ENCODE peak calls at places on chromosomes 6 and 20, in five cellular contexts. K, I, M, F and S are unnamed samples.

GRCh38 chr6:97669191-97669651 is 386.2 kb upstream of the MMS22L start:
- DNase-seq in I (no peak), M (peak; percentile 10), K (peak; percentile 18), F (peak; percentile 16), S (no peak)

GRCh38 chr6:15945593-15946159 is 183.2 kb upstream of the MYLIP start:
- DNase-seq in I (no peak), F (no peak), K (no peak), M (peak; percentile 76), S (no peak)

GRCh38 chr6:30583921-30584320 is 12.7 kb downstream of the ABCF1 start:
- DNase-seq in F (no peak), K (no peak), M (no peak), I (no peak), S (no peak)

GRCh38 chr20:43749734-43750294 is 23.0 kb upstream of the GTSF1L start:
- DNase-seq in M (peak; percentile 51), F (peak; percentile 64), I (peak; percentile 97), K (peak; percentile 80), S (peak; percentile 85)

GRCh38 chr20:50518270-50518721 is 8.1 kb downstream of the PTPN1 start:
- DNase-seq in I (no peak), K (no peak), M (peak; percentile 42), F (no peak), S (no peak)

GRCh38 chr6:106027316-106027715 is 58.8 kb upstream of the PRDM1 start:
- DNase-seq in I (no peak), F (no peak), K (no peak), M (no peak), S (no peak)

GRCh38 chr6:76043690-76044089 is 28.8 kb downstream of the IMPG1 start:
- DNase-seq in K (no peak), F (no peak), I (no peak), M (peak; percentile 42), S (no peak)

GRCh38 chr6:168418631-168419250 is 22.2 kb upstream of the SMOC2 start:
- DNase-seq in M (no peak), K (no peak), F (no peak), I (no peak), S (no peak)

GRCh38 chr20:19827818-19828217 is 69.8 kb downstream of the RIN2 start:
- DNase-seq in F (no peak), K (no peak), M (no peak), I (no peak), S (no peak)

GRCh38 chr6:166493427-166494100 is 92.9 kb downstream of the RAMACL start:
- DNase-seq in K (peak; percentile 11), I (no peak), F (no peak), M (no peak), S (no peak)

GRCh38 chr6:89562114-89562815 is 76.3 kb downstream of the LYRM2 start:
- DNase-seq in M (no peak), I (no peak), F (no peak), K (no peak), S (no peak)

GRCh38 chr6:89921691-89922090 is 27.4 kb downstream of the GJA10 start:
- DNase-seq in F (no peak), M (peak; percentile 91), K (no peak), I (no peak), S (no peak)

GRCh38 chr6:105300090-105300489 is 102.8 kb downstream of the PREP start:
- DNase-seq in K (no peak), I (no peak), F (no peak), M (no peak), S (no peak)

GRCh38 chr6:170027111-170028043 is 263.5 kb downstream of the DLL1 start:
- DNase-seq in K (no peak), F (no peak), I (no peak), M (peak; percentile 55), S (no peak)

GRCh38 chr20:43938932-43939761 is 24.5 kb downstream of the TOX2 start:
- DNase-seq in F (peak; percentile 41), M (peak; percentile 95), I (peak; percentile 79), K (peak; percentile 42), S (no peak)

GRCh38 chr6:35186571-35186970 is 27.2 kb upstream of the SCUBE3 start:
- DNase-seq in I (no peak), F (no peak), M (no peak), K (no peak), S (no peak)

GRCh38 chr20:46954490-46955038 is 59.9 kb downstream of the EYA2 start:
- DNase-seq in F (no peak), I (no peak), K (no peak), M (peak; percentile 92), S (no peak)

GRCh38 chr20:62924567-62925419 is 1.5 kb downstream of the DIDO1 start:
- DNase-seq in F (no peak), I (peak; percentile 61), M (peak; percentile 93), K (no peak), S (no peak)

DNA sequence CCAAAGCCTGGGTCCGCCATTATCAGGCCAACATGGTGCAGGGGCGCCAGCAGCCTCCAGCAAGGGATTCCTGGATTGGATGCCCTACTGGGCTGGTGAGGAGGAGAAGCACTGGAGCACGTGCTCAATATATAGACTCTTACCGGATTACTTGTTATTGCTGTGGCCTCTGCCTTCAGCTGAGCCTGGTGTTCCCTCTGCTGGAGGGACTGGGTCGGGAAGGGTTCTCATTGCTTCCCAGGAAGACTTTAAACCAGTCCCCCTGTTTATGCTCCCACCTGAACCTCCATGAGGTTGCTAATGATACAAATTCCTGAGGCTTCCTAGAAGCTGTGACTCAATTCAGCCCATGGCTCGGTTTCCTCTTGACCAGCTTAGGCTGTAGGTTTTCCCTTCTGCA is 186.7 kb upstream of the ARID1B start:
- DNase-seq in I (no peak), M (no peak), K (no peak), F (no peak), S (no peak)
- TF ChIP-seq CTCF in I (no peak), M (no peak), K (no peak), F (no peak), S (no peak)

DNA sequence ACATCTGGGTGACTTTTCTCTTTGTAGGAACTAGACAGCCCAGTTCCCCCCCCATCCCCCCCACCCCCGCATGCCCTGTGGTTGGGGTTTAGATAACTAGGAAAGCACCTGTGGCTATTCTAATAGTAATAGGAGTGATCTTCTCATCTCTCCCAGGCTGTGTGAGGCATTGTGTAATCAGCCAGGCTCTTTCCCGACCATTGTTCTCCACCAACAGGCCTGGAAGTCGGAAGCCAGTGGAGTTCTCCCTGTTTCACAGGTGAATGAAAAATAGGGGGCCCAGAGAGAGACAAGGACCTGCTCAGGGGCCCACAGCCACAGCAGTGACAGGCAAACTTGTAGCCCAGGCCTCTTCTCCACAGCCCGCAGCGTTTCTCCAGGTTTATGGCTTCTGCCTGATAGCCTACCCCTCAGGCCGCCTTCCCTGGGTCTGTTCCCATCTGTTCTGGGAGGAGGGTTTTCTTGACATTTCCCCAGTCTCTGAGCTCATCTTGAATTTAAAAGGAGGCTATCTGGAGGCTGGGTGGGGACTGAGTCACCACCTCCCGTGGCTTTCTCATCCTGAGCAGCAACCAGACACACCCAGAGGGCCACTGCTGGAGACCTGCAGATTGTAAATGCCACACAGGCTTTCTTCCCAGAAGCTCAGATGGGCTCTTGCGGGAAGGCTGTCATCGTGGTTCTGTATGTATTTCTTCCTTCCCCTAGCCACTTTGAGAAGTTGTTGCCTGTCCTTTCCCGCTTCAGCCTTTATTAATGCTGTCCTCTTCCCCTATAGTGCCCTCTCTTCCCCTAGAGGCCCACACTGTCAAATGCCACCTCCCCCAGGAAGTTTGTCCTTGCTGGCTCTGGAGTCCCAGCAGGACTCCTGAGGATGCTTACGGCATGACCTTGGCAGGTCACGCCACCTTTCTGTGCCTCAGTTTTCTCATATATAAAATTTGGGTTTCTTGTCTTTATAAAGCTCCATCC is 75.9 kb upstream of the MYL9 start:
- DNase-seq in M (peak; percentile 90), K (peak; percentile 43), I (peak; percentile 41), F (no peak), S (no peak)
- TF ChIP-seq CTCF in M (no peak), K (no peak), I (no peak), F (no peak), S (no peak)

GRCh38 chr20:39103732-39104131 is 141.6 kb downstream of the DHX35 start:
- DNase-seq in I (no peak), K (no peak), F (no peak), M (no peak), S (no peak)
- TF ChIP-seq CTCF in I (no peak), K (no peak), F (no peak), M (no peak), S (no peak)

GRCh38 chr6:52284460-52285173 is at the start of gene MCM3:
- DNase-seq in I (peak; percentile 97), F (peak; percentile 98), M (peak; percentile 99), K (peak; percentile 96), S (peak; percentile 92)

GRCh38 chr6:52285174-52286068 is 879 bp upstream of the MCM3 start:
- DNase-seq in M (no peak), K (no peak), F (no peak), I (no peak), S (no peak)

GRCh38 chr6:52288216-52288615 is 3.7 kb upstream of the MCM3 start:
- DNase-seq in F (no peak), M (no peak), I (no peak), K (no peak), S (no peak)

GRCh38 chr6:52284131-52284459 is 447 bp downstream of the MCM3 start:
- DNase-seq in F (peak; percentile 20), I (peak; percentile 47), K (peak; percentile 29), M (no peak), S (no peak)

DNA sequence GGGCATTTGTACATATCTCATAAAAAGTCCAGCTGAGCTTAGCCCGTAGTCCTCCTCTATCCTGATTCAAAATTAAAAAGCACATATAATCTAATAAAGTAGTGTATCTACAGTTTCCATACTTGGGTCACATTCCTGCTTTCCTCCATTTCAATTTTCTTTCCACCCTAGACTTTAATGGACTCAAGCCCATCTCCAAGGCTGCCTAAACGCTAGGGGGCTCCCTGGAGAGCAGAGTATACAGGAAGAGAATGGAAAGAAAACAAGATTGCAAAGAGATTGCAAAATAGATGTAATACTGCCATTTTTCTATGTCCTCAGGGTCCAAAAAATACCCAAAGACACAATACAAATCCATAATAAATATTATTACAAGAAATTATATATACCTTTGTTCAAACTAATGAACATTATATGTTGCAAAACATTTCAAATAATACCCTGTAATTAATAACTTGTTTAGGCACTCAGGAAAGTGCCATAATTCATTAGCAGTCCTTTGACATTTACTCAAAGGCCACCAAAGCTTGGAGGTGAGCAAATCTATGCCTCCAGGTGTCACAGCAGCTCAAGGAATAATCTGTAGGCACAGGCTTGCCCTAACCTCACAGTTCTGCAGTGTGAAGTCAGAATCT is 2.4 kb upstream of the MCM3 start:
- DNase-seq in F (peak; percentile 46), K (peak; percentile 48), I (peak; percentile 85), M (peak; percentile 76), S (no peak)
- TF ChIP-seq CTCF in F (peak; percentile 74), K (peak; percentile 70), I (peak; percentile 43), M (peak; percentile 90), S (peak; percentile 54)

GRCh38 chr20:25076731-25077609 is 5.0 kb downstream of the VSX1 start:
- DNase-seq in F (no peak), K (no peak), I (peak; percentile 44), M (peak; percentile 70), S (no peak)
- TF ChIP-seq CTCF in F (no peak), K (peak; percentile 38), I (no peak), M (peak; percentile 48), S (no peak)

GRCh38 chr6:322205-322930 is 30.1 kb downstream of the DUSP22 start:
- DNase-seq in M (no peak), I (no peak), F (no peak), K (no peak), S (no peak)
- TF ChIP-seq CTCF in M (no peak), I (no peak), F (no peak), K (no peak), S (no peak)